ENCODE peak calls at places on chromosomes 5 and 9, in eight cellular contexts. One of them, this sample, is unnamed.
A peak's percentile ranks its signal among the peaks of the same experiment; 100 is the strongest.

GRCh38 chr9:95736370-95736769 is 139.1 kb upstream of the ERCC6L2 start:
- DNase-seq in fibroblast of gingiva: no peak
- DNase-seq in NCI-H1092: no peak
- DNase-seq in effector memory CD4-positive, alpha-beta T cell: no peak
- DNase-seq in AML-193: no peak
- DNase-seq in EL: no peak
- DNase-seq in amygdala: no peak
- DNase-seq in AG08396: no peak
- DNase-seq in this sample: no peak

GRCh38 chr9:128887914-128888350 is 6.0 kb downstream of the LRRC8A start:
- DNase-seq in amygdala: no peak
- DNase-seq in fibroblast of gingiva: no peak
- DNase-seq in NCI-H1092: no peak
- DNase-seq in effector memory CD4-positive, alpha-beta T cell: no peak
- DNase-seq in AG08396: no peak
- DNase-seq in AML-193: no peak
- DNase-seq in EL: peak; percentile 38
- DNase-seq in this sample: no peak

GRCh38 chr9:129495422-129496186 is 125.3 kb downstream of the C9orf50 start:
- DNase-seq in NCI-H1092: peak; percentile 70
- DNase-seq in AG08396: peak; percentile 95
- DNase-seq in effector memory CD4-positive, alpha-beta T cell: peak; percentile 76
- DNase-seq in EL: peak; percentile 93
- DNase-seq in amygdala: peak; percentile 86
- DNase-seq in AML-193: peak; percentile 62
- DNase-seq in fibroblast of gingiva: peak; percentile 89
- DNase-seq in this sample: peak; percentile 42

GRCh38 chr9:105359899-105360298 is 87.9 kb upstream of the FSD1L start:
- DNase-seq in effector memory CD4-positive, alpha-beta T cell: no peak
- DNase-seq in fibroblast of gingiva: no peak
- DNase-seq in EL: peak; percentile 50
- DNase-seq in AML-193: no peak
- DNase-seq in amygdala: no peak
- DNase-seq in AG08396: peak; percentile 7
- DNase-seq in NCI-H1092: no peak
- DNase-seq in this sample: no peak

GRCh38 chr9:87796232-87796631 is 70.3 kb downstream of the CTSL start:
- DNase-seq in effector memory CD4-positive, alpha-beta T cell: no peak
- DNase-seq in fibroblast of gingiva: no peak
- DNase-seq in AML-193: no peak
- DNase-seq in NCI-H1092: no peak
- DNase-seq in EL: no peak
- DNase-seq in amygdala: no peak
- DNase-seq in AG08396: no peak
- DNase-seq in this sample: no peak

GRCh38 chr9:88538311-88539085 is 3.5 kb downstream of the NXNL2 start:
- DNase-seq in NCI-H1092: no peak
- DNase-seq in AG08396: no peak
- DNase-seq in amygdala: no peak
- DNase-seq in AML-193: no peak
- DNase-seq in effector memory CD4-positive, alpha-beta T cell: no peak
- DNase-seq in fibroblast of gingiva: no peak
- DNase-seq in EL: peak; percentile 12
- DNase-seq in this sample: no peak

GRCh38 chr5:1139806-1140187 is 27.9 kb upstream of the SLC12A7 start:
- DNase-seq in effector memory CD4-positive, alpha-beta T cell: no peak
- DNase-seq in fibroblast of gingiva: no peak
- DNase-seq in AG08396: no peak
- DNase-seq in AML-193: no peak
- DNase-seq in NCI-H1092: no peak
- DNase-seq in EL: no peak
- DNase-seq in amygdala: no peak
- DNase-seq in this sample: no peak

GRCh38 chr5:172833691-172834569 is at the start of gene ERGIC1:
- DNase-seq in amygdala: peak; percentile 69
- DNase-seq in effector memory CD4-positive, alpha-beta T cell: peak; percentile 67
- DNase-seq in fibroblast of gingiva: peak; percentile 87
- DNase-seq in NCI-H1092: peak; percentile 51
- DNase-seq in AML-193: peak; percentile 66
- DNase-seq in AG08396: peak; percentile 91
- DNase-seq in EL: peak; percentile 88
- DNase-seq in this sample: peak; percentile 64

GRCh38 chr9:133057006-133057405 is 4.8 kb upstream of the CEL start:
- DNase-seq in EL: no peak
- DNase-seq in effector memory CD4-positive, alpha-beta T cell: no peak
- DNase-seq in AG08396: no peak
- DNase-seq in fibroblast of gingiva: no peak
- DNase-seq in NCI-H1092: no peak
- DNase-seq in AML-193: no peak
- DNase-seq in amygdala: no peak
- DNase-seq in this sample: no peak

GRCh38 chr9:88652876-88653275 is 117.9 kb downstream of the NXNL2 start:
- DNase-seq in AG08396: no peak
- DNase-seq in EL: peak; percentile 27
- DNase-seq in amygdala: no peak
- DNase-seq in effector memory CD4-positive, alpha-beta T cell: no peak
- DNase-seq in AML-193: no peak
- DNase-seq in NCI-H1092: no peak
- DNase-seq in fibroblast of gingiva: peak; percentile 41
- DNase-seq in this sample: no peak

GRCh38 chr5:17024686-17025180 is 88.6 kb upstream of the MYO10 start:
- DNase-seq in amygdala: no peak
- DNase-seq in effector memory CD4-positive, alpha-beta T cell: no peak
- DNase-seq in AG08396: peak; percentile 71
- DNase-seq in fibroblast of gingiva: no peak
- DNase-seq in EL: peak; percentile 84
- DNase-seq in AML-193: no peak
- DNase-seq in NCI-H1092: no peak
- DNase-seq in this sample: no peak

GRCh38 chr5:104947061-104947460 is 1384.5 kb upstream of the NUDT12 start:
- DNase-seq in effector memory CD4-positive, alpha-beta T cell: no peak
- DNase-seq in AG08396: no peak
- DNase-seq in fibroblast of gingiva: no peak
- DNase-seq in EL: no peak
- DNase-seq in amygdala: no peak
- DNase-seq in AML-193: no peak
- DNase-seq in NCI-H1092: no peak
- DNase-seq in this sample: no peak

This sample was measured in NCI-H1930.